ENCODE peak calls at places on chromosomes 11 and 22, in five cellular contexts. M is Karpas-422; P is CD8-positive, alpha-beta T cell; B is SJSA1; K is Caco-2. L is an unnamed sample. For H3K4me1, the result is how much of the 10 kb centered on the place peaks cover.

GRCh38 chr22:37747090-37747714 is 50.4 kb downstream of the TRIOBP start:
- DNase-seq in M (no peak), P (no peak), B (peak), K (no peak), L (no peak)

GRCh38 chr11:110862407-110862806 is 150.2 kb upstream of the ARHGAP20 start:
- DNase-seq in M (no peak), P (no peak), B (no peak), K (no peak), L (no peak)

GRCh38 chr11:28963189-28963588 is 855.0 kb downstream of the METTL15 start:
- DNase-seq in M (no peak), P (no peak), B (no peak), K (no peak), L (no peak)

GRCh38 chr11:35151896-35152295 is 12.9 kb downstream of the CD44 start:
- DNase-seq in M (no peak), P (no peak), B (no peak), K (peak), L (no peak)

GRCh38 chr22:44460287-44461082 is 37.5 kb downstream of the RTL6 start:
- DNase-seq in M (no peak), P (no peak), B (no peak), K (no peak), L (no peak)

GRCh38 chr11:93796424-93796823 is 12.3 kb downstream of the MED17 start:
- DNase-seq in M (no peak), P (no peak), B (no peak), K (no peak), L (no peak)

GRCh38 chr11:45149483-45150056 is 3.1 kb downstream of the PRDM11 start:
- DNase-seq in M (no peak), P (no peak), B (no peak), K (no peak), L (no peak)

GRCh38 chr11:108606495-108607160 is 13.1 kb upstream of the EXPH5 start:
- DNase-seq in M (no peak), P (no peak), B (no peak), K (no peak), L (no peak)

GRCh38 chr11:65114538-65115171 is 2.8 kb downstream of the ZNHIT2 start:
- DNase-seq in M (no peak), P (no peak), B (no peak), K (no peak), L (no peak)

GRCh38 chr11:37141707-37142106 is 543.7 kb upstream of the RAG2 start:
- DNase-seq in M (no peak), P (no peak), B (no peak), K (peak), L (no peak)

GRCh38 chr11:61489833-61490585 is 18.5 kb upstream of the LRRC10B start:
- DNase-seq in M (no peak), P (no peak), B (peak), K (no peak), L (no peak)

GRCh38 chr11:130449996-130450419 is 1.6 kb downstream of the ADAMTS15 start:
- DNase-seq in M (no peak), P (no peak), B (no peak), K (no peak), L (peak)

GRCh38 chr11:111908639-111909305 is 2.8 kb downstream of the CRYAB start:
- DNase-seq in M (no peak), P (no peak), B (no peak), K (no peak), L (no peak)

GRCh38 chr22:45224988-45225731 is 15.5 kb downstream of the KIAA0930 start:
- DNase-seq in M (no peak), P (no peak), B (no peak), K (no peak), L (peak)

GRCh38 chr11:66855574-66856495 is 1.0 kb upstream of the LRFN4 start:
- DNase-seq in M (peak), P (no peak), B (peak), K (peak), L (peak)

GRCh38 chr11:130763087-130763980 is 152.9 kb downstream of the SNX19 start:
- DNase-seq in M (no peak), P (no peak), B (no peak), K (no peak), L (no peak)

GRCh38 chr11:44950625-44951472 is at the start of gene TP53I11:
- DNase-seq in M (no peak), P (peak), B (peak), K (peak), L (peak)

GRCh38 chr11:72639475-72640375 is 34.5 kb downstream of the PDE2A start:
- DNase-seq in M (no peak), P (no peak), B (no peak), K (no peak), L (no peak)

GRCh38 chr11:1162153-1162497 is 4.4 kb downstream of the MUC5AC start:
- DNase-seq in M (no peak), P (no peak), B (no peak), K (no peak), L (no peak)

DNA sequence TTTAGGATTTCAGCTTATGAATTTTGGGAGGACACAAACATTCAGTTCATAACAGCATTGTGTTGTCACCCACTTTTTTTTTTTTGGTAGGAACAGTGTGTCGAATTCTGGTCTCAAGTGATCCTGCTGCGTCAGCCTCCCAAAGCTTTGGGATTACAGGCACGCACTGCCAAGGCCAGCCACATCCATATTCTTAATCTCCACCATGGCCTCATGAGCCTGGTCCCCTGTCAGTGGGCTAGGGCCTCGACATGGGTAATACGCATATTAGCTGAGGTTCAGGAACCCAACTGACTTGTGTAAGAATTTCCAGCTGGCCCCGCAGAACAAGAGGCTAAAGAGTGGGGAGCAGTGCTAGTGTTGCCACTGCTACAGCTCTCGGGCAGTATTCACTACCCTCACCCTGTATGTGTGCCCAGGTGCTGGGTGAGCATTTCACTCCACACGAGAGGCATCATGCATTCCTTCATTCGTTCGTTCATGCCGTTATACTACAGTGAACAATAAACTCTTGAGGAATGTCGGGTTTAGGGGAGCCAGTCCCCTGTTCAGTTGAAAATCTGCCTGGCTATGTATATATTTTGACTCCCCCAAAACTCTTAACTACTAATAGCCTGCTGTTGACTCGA is 5.2 kb upstream of the VPREB1 start:
- DNase-seq in M (no peak), P (no peak), B (no peak), K (no peak), L (no peak)
- H3K4me1 ChIP-seq in M (under half), P (under half), B (under half), K (under half), L (under half)

DNA sequence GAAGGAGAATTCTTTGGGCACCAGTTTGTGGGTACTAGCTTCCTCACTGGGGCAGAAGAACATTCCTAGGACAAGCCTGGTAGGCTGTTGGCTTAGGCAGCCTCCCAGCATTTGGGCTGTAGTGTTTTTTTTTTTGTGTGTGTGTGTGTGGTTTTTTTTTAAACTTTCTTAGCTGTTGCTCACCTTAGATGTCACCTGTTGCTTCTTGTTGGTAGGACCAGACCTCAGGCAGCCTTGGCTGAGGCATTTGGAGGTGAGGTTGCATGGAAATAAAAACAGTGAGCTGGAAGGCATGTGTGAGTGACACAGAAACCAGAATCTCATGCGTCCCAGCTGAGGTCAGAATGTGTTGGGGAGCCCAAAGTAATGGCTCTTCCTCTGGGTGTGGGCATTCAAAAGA is 21.3 kb downstream of the AMPD3 start:
- DNase-seq in M (no peak), P (no peak), B (no peak), K (no peak), L (no peak)
- H3K4me1 ChIP-seq in M (under half), P (under half), B (under half), K (under half), L (under half)

DNA sequence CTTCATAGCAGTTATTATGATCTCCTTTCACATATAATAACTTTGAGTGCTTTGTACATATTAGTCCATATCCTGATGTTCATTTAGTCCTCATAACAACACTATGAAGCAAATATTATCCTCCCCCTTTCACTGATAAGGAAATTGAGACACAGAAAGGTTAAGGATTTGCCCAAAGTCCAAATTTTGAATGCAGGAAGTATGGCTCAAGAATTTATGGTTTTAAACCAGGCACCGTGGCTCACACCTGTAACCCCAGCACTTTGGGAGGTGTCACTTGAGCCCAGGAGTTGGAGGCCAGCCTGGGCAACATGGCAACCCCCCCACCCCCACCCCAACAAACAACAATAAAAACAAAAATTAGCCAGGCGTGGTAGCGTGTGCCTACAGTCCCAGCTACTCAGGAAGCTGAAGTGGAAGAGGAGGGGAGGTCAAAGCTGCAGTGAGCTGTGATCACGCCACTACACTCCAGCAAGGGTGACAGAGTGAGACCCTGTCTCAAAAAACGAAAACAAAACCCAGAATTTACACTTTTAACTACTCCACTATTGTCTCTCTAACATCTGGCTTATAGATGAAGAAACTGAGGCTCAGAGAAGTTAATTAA is 8.6 kb downstream of the CCDC34 start:
- DNase-seq in M (no peak), P (no peak), B (no peak), K (peak), L (no peak)
- H3K4me1 ChIP-seq in M (under half), P (under half), B (under half), K (under half), L (under half)

DNA sequence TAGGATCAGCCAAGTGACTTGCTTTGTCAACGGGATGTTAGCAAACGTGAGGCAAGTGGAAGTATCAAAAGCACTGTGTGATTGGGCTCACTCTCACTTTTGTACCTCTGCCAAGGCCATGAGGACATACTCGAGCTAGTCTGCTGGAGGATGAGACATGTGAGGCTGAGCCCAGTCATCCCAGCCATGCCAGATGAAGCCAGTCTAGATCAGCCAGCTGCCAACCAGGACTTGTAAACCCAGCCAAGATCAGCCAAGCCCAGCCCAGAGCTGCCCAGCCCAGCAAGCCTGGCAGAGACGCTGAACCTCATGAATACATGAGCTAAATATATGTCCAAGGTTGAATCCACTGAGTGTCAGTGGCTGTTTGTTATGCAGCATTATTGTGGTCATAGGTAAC is 369.7 kb downstream of the MN1 start:
- DNase-seq in M (no peak), P (no peak), B (no peak), K (no peak), L (no peak)
- H3K4me1 ChIP-seq in M (under half), P (under half), B (under half), K (under half), L (under half)

DNA sequence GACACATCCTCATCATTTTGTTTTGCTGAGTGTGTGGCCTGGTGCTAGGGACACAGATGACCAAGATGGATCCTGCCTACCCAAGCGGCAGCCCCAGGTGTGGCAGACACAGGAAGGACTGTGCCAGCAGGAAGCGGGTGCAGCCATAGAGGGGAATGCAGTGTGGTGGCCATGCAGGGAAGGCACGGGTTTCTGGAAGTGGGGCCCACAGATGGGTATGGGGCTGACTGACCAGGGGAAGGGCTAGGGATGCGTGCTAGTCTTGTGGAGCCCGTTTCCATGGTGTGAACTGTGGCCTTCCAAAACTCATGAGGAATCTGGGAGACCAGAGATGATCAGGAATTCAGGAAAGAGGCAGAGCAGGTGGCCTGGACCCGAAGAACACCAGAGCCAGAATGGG is 33.5 kb downstream of the YPEL1 start:
- DNase-seq in M (no peak), P (no peak), B (no peak), K (no peak), L (no peak)
- H3K4me1 ChIP-seq in M (under half), P (under half), B (under half), K (under half), L (under half)

GRCh38 chr11:3904228-3904627 is 48.8 kb downstream of the STIM1 start:
- DNase-seq in M (no peak), P (no peak), B (peak), K (no peak), L (no peak)

GRCh38 chr11:3903207-3903896 is 47.9 kb downstream of the STIM1 start:
- DNase-seq in M (peak), P (no peak), B (no peak), K (no peak), L (no peak)

GRCh38 chr11:3901249-3902025 is 46.0 kb downstream of the STIM1 start:
- DNase-seq in M (no peak), P (no peak), B (no peak), K (no peak), L (no peak)

GRCh38 chr11:3905080-3905953 is 49.9 kb downstream of the STIM1 start:
- DNase-seq in M (no peak), P (peak), B (peak), K (peak), L (no peak)

DNA sequence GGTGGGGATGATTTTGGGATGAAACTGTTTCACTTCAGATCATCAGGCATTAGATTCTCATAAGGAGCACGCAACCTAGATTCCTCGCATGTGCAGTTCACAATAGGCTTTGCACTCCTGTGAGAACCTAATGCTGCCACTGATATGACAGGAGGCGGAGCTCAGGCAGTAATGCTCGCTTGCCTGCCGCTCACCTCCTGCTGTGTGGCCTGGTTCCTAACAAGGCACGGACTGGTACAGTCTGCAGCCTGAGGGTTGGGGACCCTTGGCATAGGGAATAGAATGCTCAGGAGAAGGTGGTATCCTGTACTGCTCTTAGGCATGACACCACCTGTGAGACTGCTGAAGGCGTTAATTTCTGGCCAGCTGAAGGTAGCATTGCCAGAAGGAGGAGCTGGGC is 47.0 kb downstream of the STIM1 start:
- DNase-seq in M (no peak), P (no peak), B (no peak), K (no peak), L (no peak)
- H3K4me1 ChIP-seq in M (under half), P (half or more), B (under half), K (under half), L (under half)

DNA sequence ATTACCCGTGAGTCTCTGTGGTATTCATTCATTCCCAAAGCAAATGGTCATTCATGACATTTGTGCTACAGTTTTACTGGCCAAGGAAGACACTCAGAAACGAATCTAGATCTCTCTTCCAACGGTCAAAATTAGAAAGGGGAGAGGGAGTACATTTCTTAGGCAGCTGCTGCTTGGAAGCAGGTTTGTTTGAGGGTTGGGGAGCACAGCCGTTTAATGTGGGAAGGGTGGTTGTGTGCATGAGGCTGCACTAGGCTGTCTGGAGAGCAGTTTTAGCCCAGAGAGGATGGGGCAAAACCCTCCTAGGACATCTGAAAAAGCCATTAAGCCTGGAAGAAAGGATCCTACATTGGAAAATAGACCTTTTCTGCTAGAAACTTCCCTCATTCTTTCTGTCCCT is 29.7 kb upstream of the TIMP3 start:
- DNase-seq in M (no peak), P (no peak), B (no peak), K (no peak), L (no peak)
- H3K4me1 ChIP-seq in M (under half), P (under half), B (under half), K (under half), L (under half)

GRCh38 chr11:2383823-2384722 is 7.0 kb downstream of the CD81 start:
- DNase-seq in M (peak), P (no peak), B (no peak), K (no peak), L (no peak)
- H3K4me1 ChIP-seq in M (half or more), P (half or more), B (under half), K (under half), L (under half)